ENCODE peak calls at places on chromosomes 7 and 10, in nine cellular contexts. X, F, S, T, Y, P, A, H and E are unnamed samples.

GRCh38 chr10:58266003-58266825 is 1.5 kb downstream of the IPMK start:
- DNase-seq in S (peak), A (no peak), T (no peak), H (no peak), Y (peak), X (no peak), P (peak), F (no peak), E (peak)

GRCh38 chr7:85972504-85973141 is 671.1 kb upstream of the GRM3 start:
- DNase-seq in X (no peak), P (no peak), F (no peak), A (no peak), S (no peak), T (no peak), H (no peak), Y (no peak), E (no peak)

GRCh38 chr10:37379991-37380390 is 254.6 kb downstream of the ANKRD30A start:
- DNase-seq in P (no peak), X (no peak), A (no peak), T (no peak), F (no peak), Y (no peak), H (no peak), S (no peak), E (no peak)

GRCh38 chr7:66016131-66016461 is 34.1 kb upstream of the GUSB start:
- DNase-seq in S (no peak), Y (peak), A (no peak), X (no peak), F (no peak), H (no peak), T (no peak), P (no peak), E (peak)

GRCh38 chr10:10794776-10795175 is 222.9 kb upstream of the CELF2 start:
- DNase-seq in T (no peak), X (no peak), F (no peak), H (peak), Y (peak), A (no peak), S (peak), P (no peak), E (no peak)

GRCh38 chr10:97037365-97038361 is 148.1 kb downstream of the SLIT1 start:
- DNase-seq in F (peak), T (peak), A (peak), H (peak), P (peak), X (peak), S (peak), Y (peak), E (peak)

GRCh38 chr10:70445718-70446485 is 4.4 kb upstream of the NODAL start:
- DNase-seq in X (no peak), S (peak), P (no peak), F (no peak), A (no peak), H (no peak), T (no peak), Y (no peak), E (no peak)

GRCh38 chr7:131008840-131009651 is 275.0 kb upstream of the KLF14 start:
- DNase-seq in H (peak), Y (peak), A (no peak), F (no peak), P (no peak), T (peak), S (no peak), X (no peak), E (no peak)

GRCh38 chr7:72268090-72268489 is 144.0 kb downstream of the CALN1 start:
- DNase-seq in P (no peak), T (no peak), H (no peak), S (no peak), A (no peak), Y (no peak), X (no peak), F (no peak), E (no peak)

GRCh38 chr10:103968441-103969391 is 1.8 kb downstream of the SLK start:
- DNase-seq in P (no peak), Y (peak), X (no peak), T (no peak), S (peak), F (no peak), H (no peak), A (no peak), E (peak)

GRCh38 chr10:60536529-60537114 is 146.9 kb upstream of the ANK3 start:
- DNase-seq in P (peak), A (no peak), Y (peak), S (no peak), H (no peak), X (no peak), T (no peak), F (no peak), E (no peak)

GRCh38 chr7:1919539-1920265 is 249.6 kb downstream of the ELFN1 start:
- DNase-seq in F (no peak), S (peak), P (peak), T (no peak), A (no peak), Y (no peak), X (no peak), H (peak), E (peak)

GRCh38 chr10:22086730-22087364 is 83.3 kb upstream of the DNAJC1 start:
- DNase-seq in S (peak), H (no peak), Y (peak), A (peak), X (peak), P (no peak), F (no peak), T (no peak), E (no peak)

GRCh38 chr10:90394306-90394705 is 463.5 kb downstream of the HTR7 start:
- DNase-seq in H (no peak), T (no peak), X (peak), S (no peak), A (no peak), P (no peak), Y (no peak), F (no peak), E (no peak)

GRCh38 chr10:104483582-104483981 is 129.9 kb downstream of the CFAP58 start:
- DNase-seq in H (no peak), S (no peak), Y (no peak), P (peak), T (no peak), F (no peak), X (no peak), A (no peak), E (no peak)

GRCh38 chr10:635088-635861 is 54.2 kb downstream of the DIP2C start:
- DNase-seq in S (no peak), F (no peak), Y (no peak), P (no peak), X (no peak), H (no peak), T (no peak), A (no peak), E (no peak)

GRCh38 chr10:28788767-28789166 is 111.4 kb downstream of the BAMBI start:
- DNase-seq in H (peak), X (no peak), A (no peak), F (no peak), T (no peak), P (no peak), Y (no peak), S (no peak), E (no peak)

GRCh38 chr10:101189461-101190401 is 39.5 kb downstream of the LBX1 start:
- DNase-seq in A (no peak), P (no peak), X (peak), T (no peak), H (no peak), Y (no peak), S (no peak), F (no peak), E (no peak)

GRCh38 chr7:110204527-110204926 is 886.4 kb upstream of the LRRN3 start:
- DNase-seq in A (no peak), S (peak), H (no peak), X (peak), P (no peak), F (no peak), T (no peak), Y (peak), E (no peak)

GRCh38 chr7:91850455-91850854 is 30.0 kb downstream of the MTERF1 start:
- DNase-seq in S (peak), P (no peak), F (no peak), A (no peak), T (no peak), H (no peak), X (no peak), Y (peak), E (no peak)

GRCh38 chr7:1669486-1669951 is 558 bp upstream of the ELFN1 start:
- DNase-seq in P (no peak), H (no peak), T (peak), F (peak), S (no peak), A (peak), Y (no peak), X (peak), E (no peak)

GRCh38 chr10:71632896-71633600 is 86.5 kb downstream of the C10orf105 start:
- DNase-seq in Y (no peak), H (no peak), X (no peak), T (no peak), S (no peak), F (no peak), P (no peak), A (no peak), E (peak)

GRCh38 chr10:88804083-88804812 is 1.7 kb downstream of the LIPM start:
- DNase-seq in X (peak), Y (no peak), S (no peak), T (no peak), P (no peak), A (no peak), H (no peak), F (no peak), E (no peak)

GRCh38 chr10:70546585-70546984 is 56.0 kb downstream of the PRF1 start:
- DNase-seq in X (no peak), A (no peak), S (no peak), Y (no peak), T (no peak), H (no peak), P (no peak), F (no peak), E (no peak)

GRCh38 chr7:42070068-42070467 is 166.9 kb downstream of the GLI3 start:
- DNase-seq in H (no peak), X (no peak), F (no peak), S (no peak), A (no peak), P (no peak), Y (peak), T (no peak), E (no peak)

GRCh38 chr10:102152545-102152890 is 329 bp downstream of the NOLC1 start:
- DNase-seq in A (no peak), S (peak), P (peak), H (no peak), Y (no peak), T (no peak), F (no peak), X (no peak), E (peak)

GRCh38 chr7:116290740-116291139 is 80.4 kb downstream of the TES start:
- DNase-seq in A (no peak), Y (no peak), F (no peak), P (no peak), X (peak), H (no peak), S (no peak), T (no peak), E (no peak)

GRCh38 chr7:1548944-1549343 is 7.1 kb downstream of the TMEM184A start:
- DNase-seq in S (no peak), F (no peak), P (no peak), A (no peak), H (no peak), T (no peak), Y (no peak), X (no peak), E (no peak)

GRCh38 chr10:51502124-51502523 is 197.3 kb downstream of the CSTF2T start:
- DNase-seq in T (no peak), A (no peak), F (no peak), Y (no peak), P (no peak), S (no peak), H (no peak), X (no peak), E (no peak)

GRCh38 chr10:16843252-16843870 is 26.1 kb upstream of the RSU1 start:
- DNase-seq in Y (peak), F (no peak), P (no peak), X (peak), H (peak), T (no peak), S (no peak), A (no peak), E (peak)

GRCh38 chr10:122459586-122460273 is 1.6 kb upstream of the HTRA1 start:
- DNase-seq in Y (peak), A (no peak), P (no peak), T (no peak), H (no peak), F (no peak), X (peak), S (no peak), E (no peak)

GRCh38 chr10:130227883-130228282 is 91.7 kb downstream of the GLRX3 start:
- DNase-seq in T (no peak), H (no peak), A (no peak), S (no peak), F (no peak), X (no peak), Y (no peak), P (no peak), E (no peak)

GRCh38 chr10:124560377-124560776 is 98.8 kb downstream of the LHPP start:
- DNase-seq in T (no peak), H (peak), S (peak), Y (peak), P (no peak), X (no peak), A (peak), F (no peak), E (no peak)

GRCh38 chr10:88270871-88271713 is 312.0 kb downstream of the RNLS start:
- DNase-seq in F (no peak), S (peak), A (no peak), X (no peak), T (peak), P (peak), Y (peak), H (peak), E (no peak)

GRCh38 chr10:118625504-118625903 is 30.1 kb upstream of the PRLHR start:
- DNase-seq in H (no peak), S (no peak), X (no peak), T (no peak), P (no peak), Y (no peak), A (peak), F (no peak), E (no peak)

GRCh38 chr7:2037301-2037804 is 195.4 kb downstream of the MAD1L1 start:
- DNase-seq in T (no peak), X (no peak), S (no peak), P (no peak), F (no peak), A (no peak), Y (no peak), H (no peak), E (no peak)

GRCh38 chr7:101200862-101201599 is at the start of gene MOGAT3:
- DNase-seq in X (no peak), F (no peak), A (no peak), Y (no peak), S (no peak), T (no peak), P (no peak), H (no peak), E (no peak)

GRCh38 chr10:50552771-50553535 is 70.8 kb downstream of the SGMS1 start:
- DNase-seq in A (no peak), S (no peak), P (peak), T (no peak), X (no peak), F (no peak), Y (peak), H (no peak), E (peak)

GRCh38 chr7:4190021-4190981 is 491.8 kb upstream of the FOXK1 start:
- DNase-seq in H (no peak), S (no peak), P (no peak), T (no peak), X (no peak), Y (no peak), F (no peak), A (no peak), E (no peak)

GRCh38 chr7:150988230-150989226 is 2.3 kb upstream of the NOS3 start:
- DNase-seq in T (peak), A (peak), P (peak), Y (peak), H (peak), S (peak), X (peak), F (peak), E (peak)